ENCODE peak calls at places on chromosomes 2 and 18, in seven cellular contexts. One of them, this sample, is unnamed.

GRCh38 chr2:216802516-216803265 is 57.2 kb downstream of the TNP1 start:
- DNase-seq in IMR-90: no peak
- DNase-seq in H9: no peak
- DNase-seq in H1: no peak
- DNase-seq in trophoblast cell: no peak
- DNase-seq in neuronal stem cell: no peak
- DNase-seq in mesenchymal stem cell: no peak
- DNase-seq in this sample: no peak

GRCh38 chr2:200494048-200494447 is 15.8 kb downstream of the KCTD18 start:
- DNase-seq in IMR-90: no peak
- DNase-seq in H9: no peak
- DNase-seq in H1: no peak
- DNase-seq in trophoblast cell: no peak
- DNase-seq in neuronal stem cell: no peak
- DNase-seq in mesenchymal stem cell: no peak
- DNase-seq in this sample: no peak

GRCh38 chr2:43121915-43122314 is 104.5 kb downstream of the ZFP36L2 start:
- DNase-seq in IMR-90: no peak
- DNase-seq in H9: no peak
- DNase-seq in H1: no peak
- DNase-seq in trophoblast cell: no peak
- DNase-seq in neuronal stem cell: no peak
- DNase-seq in mesenchymal stem cell: no peak
- DNase-seq in this sample: no peak

GRCh38 chr2:235614900-235615712 is 121.3 kb downstream of the AGAP1 start:
- DNase-seq in IMR-90: peak
- DNase-seq in H9: no peak
- DNase-seq in H1: no peak
- DNase-seq in trophoblast cell: no peak
- DNase-seq in neuronal stem cell: no peak
- DNase-seq in mesenchymal stem cell: peak
- DNase-seq in this sample: no peak

GRCh38 chr2:36530178-36530982 is 67.6 kb downstream of the FEZ2 start:
- DNase-seq in IMR-90: peak
- DNase-seq in H9: no peak
- DNase-seq in H1: no peak
- DNase-seq in trophoblast cell: peak
- DNase-seq in neuronal stem cell: no peak
- DNase-seq in mesenchymal stem cell: peak
- DNase-seq in this sample: no peak

GRCh38 chr2:241702155-241702404 is 241 bp downstream of the ING5 start:
- DNase-seq in IMR-90: peak
- DNase-seq in H9: no peak
- DNase-seq in H1: peak
- DNase-seq in trophoblast cell: peak
- DNase-seq in neuronal stem cell: no peak
- DNase-seq in mesenchymal stem cell: peak
- DNase-seq in this sample: no peak

GRCh38 chr2:152743004-152743403 is 24.6 kb downstream of the ARL6IP6 start:
- DNase-seq in IMR-90: no peak
- DNase-seq in H9: no peak
- DNase-seq in H1: no peak
- DNase-seq in trophoblast cell: peak
- DNase-seq in neuronal stem cell: no peak
- DNase-seq in mesenchymal stem cell: no peak
- DNase-seq in this sample: peak

GRCh38 chr2:20451346-20451745 is 4.5 kb downstream of the RHOB start:
- DNase-seq in IMR-90: peak
- DNase-seq in H9: no peak
- DNase-seq in H1: no peak
- DNase-seq in trophoblast cell: peak
- DNase-seq in neuronal stem cell: no peak
- DNase-seq in mesenchymal stem cell: peak
- DNase-seq in this sample: no peak

GRCh38 chr18:74375999-74376398 is 60.4 kb downstream of the C18orf63 start:
- DNase-seq in IMR-90: peak
- DNase-seq in H9: no peak
- DNase-seq in H1: no peak
- DNase-seq in trophoblast cell: no peak
- DNase-seq in neuronal stem cell: no peak
- DNase-seq in mesenchymal stem cell: no peak
- DNase-seq in this sample: no peak

GRCh38 chr2:236636261-236636660 is 66.6 kb downstream of the ACKR3 start:
- DNase-seq in IMR-90: no peak
- DNase-seq in H9: peak
- DNase-seq in H1: no peak
- DNase-seq in trophoblast cell: no peak
- DNase-seq in neuronal stem cell: no peak
- DNase-seq in mesenchymal stem cell: no peak
- DNase-seq in this sample: no peak

GRCh38 chr2:56456791-56457190 is 273.0 kb downstream of the CCDC85A start:
- DNase-seq in IMR-90: no peak
- DNase-seq in H9: no peak
- DNase-seq in H1: no peak
- DNase-seq in trophoblast cell: no peak
- DNase-seq in neuronal stem cell: no peak
- DNase-seq in mesenchymal stem cell: no peak
- DNase-seq in this sample: no peak

GRCh38 chr2:50529600-50530218 is 502.2 kb downstream of the NRXN1 start:
- DNase-seq in IMR-90: peak
- DNase-seq in H9: no peak
- DNase-seq in H1: no peak
- DNase-seq in trophoblast cell: peak
- DNase-seq in neuronal stem cell: peak
- DNase-seq in mesenchymal stem cell: peak
- DNase-seq in this sample: peak

GRCh38 chr2:109683452-109683851 is 69.3 kb downstream of the SOWAHC start:
- DNase-seq in IMR-90: no peak
- DNase-seq in H9: no peak
- DNase-seq in H1: no peak
- DNase-seq in trophoblast cell: no peak
- DNase-seq in neuronal stem cell: no peak
- DNase-seq in mesenchymal stem cell: no peak
- DNase-seq in this sample: no peak

GRCh38 chr2:187502467-187502866 is 51.8 kb downstream of the TFPI start:
- DNase-seq in IMR-90: no peak
- DNase-seq in H9: no peak
- DNase-seq in H1: no peak
- DNase-seq in trophoblast cell: no peak
- DNase-seq in neuronal stem cell: no peak
- DNase-seq in mesenchymal stem cell: no peak
- DNase-seq in this sample: no peak

GRCh38 chr18:49851624-49852023 is 38.3 kb upstream of the ACAA2 start:
- DNase-seq in IMR-90: no peak
- DNase-seq in H9: no peak
- DNase-seq in H1: no peak
- DNase-seq in trophoblast cell: no peak
- DNase-seq in neuronal stem cell: no peak
- DNase-seq in mesenchymal stem cell: peak
- DNase-seq in this sample: no peak

GRCh38 chr2:170115501-170116229 is 62.3 kb upstream of the MYO3B start:
- DNase-seq in IMR-90: no peak
- DNase-seq in H9: no peak
- DNase-seq in H1: no peak
- DNase-seq in trophoblast cell: peak
- DNase-seq in neuronal stem cell: no peak
- DNase-seq in mesenchymal stem cell: no peak
- DNase-seq in this sample: no peak

GRCh38 chr2:197209742-197210408 is 100.7 kb downstream of the ANKRD44 start:
- DNase-seq in IMR-90: no peak
- DNase-seq in H9: no peak
- DNase-seq in H1: no peak
- DNase-seq in trophoblast cell: peak
- DNase-seq in neuronal stem cell: no peak
- DNase-seq in mesenchymal stem cell: no peak
- DNase-seq in this sample: peak

GRCh38 chr2:29066271-29066860 is 8.0 kb downstream of the PCARE start:
- DNase-seq in IMR-90: peak
- DNase-seq in H9: no peak
- DNase-seq in H1: no peak
- DNase-seq in trophoblast cell: peak
- DNase-seq in neuronal stem cell: no peak
- DNase-seq in mesenchymal stem cell: peak
- DNase-seq in this sample: no peak

GRCh38 chr2:233424028-233424951 is 70.0 kb downstream of the DGKD start:
- DNase-seq in IMR-90: no peak
- DNase-seq in H9: no peak
- DNase-seq in H1: peak
- DNase-seq in trophoblast cell: no peak
- DNase-seq in neuronal stem cell: no peak
- DNase-seq in mesenchymal stem cell: no peak
- DNase-seq in this sample: no peak

DNA sequence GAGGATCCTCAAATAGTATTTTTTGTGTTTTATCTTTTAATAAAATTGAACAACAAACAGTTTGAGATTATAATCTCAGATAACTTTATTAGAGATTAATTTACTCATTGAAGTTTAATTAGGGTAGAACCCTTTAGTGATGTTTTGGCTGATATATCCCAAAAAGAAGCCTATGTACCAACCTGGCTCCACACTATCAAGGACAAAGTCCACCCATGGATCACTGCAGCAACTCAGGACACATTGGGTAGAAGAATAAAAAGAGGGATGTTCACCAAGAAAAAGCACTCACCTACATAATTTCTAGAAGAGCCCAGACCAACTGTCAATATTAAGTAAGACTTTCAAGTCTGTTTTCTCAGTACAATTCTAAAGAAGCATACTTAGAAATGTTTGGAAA is 112.9 kb downstream of the EXOC6B start:
- DNase-seq in IMR-90: no peak
- DNase-seq in H9: no peak
- DNase-seq in H1: no peak
- DNase-seq in trophoblast cell: no peak
- DNase-seq in neuronal stem cell: no peak
- DNase-seq in mesenchymal stem cell: no peak
- DNase-seq in this sample: no peak
- H2BK120ac ChIP-seq in IMR-90: no peak
- H2BK120ac ChIP-seq in H9: no peak
- H2BK120ac ChIP-seq in H1: no peak
- H2BK120ac ChIP-seq in trophoblast cell: no peak
- H2BK120ac ChIP-seq in neuronal stem cell: no peak
- H2BK120ac ChIP-seq in mesenchymal stem cell: no peak
- H2BK120ac ChIP-seq in this sample: no peak

GRCh38 chr2:230267059-230267458 is 41.5 kb downstream of the SP140 start:
- DNase-seq in IMR-90: no peak
- DNase-seq in H9: no peak
- DNase-seq in H1: no peak
- DNase-seq in trophoblast cell: no peak
- DNase-seq in neuronal stem cell: no peak
- DNase-seq in mesenchymal stem cell: no peak
- DNase-seq in this sample: no peak
- H2BK120ac ChIP-seq in IMR-90: no peak
- H2BK120ac ChIP-seq in H9: no peak
- H2BK120ac ChIP-seq in H1: no peak
- H2BK120ac ChIP-seq in trophoblast cell: no peak
- H2BK120ac ChIP-seq in neuronal stem cell: no peak
- H2BK120ac ChIP-seq in mesenchymal stem cell: no peak
- H2BK120ac ChIP-seq in this sample: no peak

GRCh38 chr2:55268907-55269611 is at the start of gene MTIF2:
- DNase-seq in IMR-90: peak
- DNase-seq in H9: peak
- DNase-seq in H1: peak
- DNase-seq in trophoblast cell: peak
- DNase-seq in neuronal stem cell: peak
- DNase-seq in mesenchymal stem cell: peak
- DNase-seq in this sample: peak

DNA sequence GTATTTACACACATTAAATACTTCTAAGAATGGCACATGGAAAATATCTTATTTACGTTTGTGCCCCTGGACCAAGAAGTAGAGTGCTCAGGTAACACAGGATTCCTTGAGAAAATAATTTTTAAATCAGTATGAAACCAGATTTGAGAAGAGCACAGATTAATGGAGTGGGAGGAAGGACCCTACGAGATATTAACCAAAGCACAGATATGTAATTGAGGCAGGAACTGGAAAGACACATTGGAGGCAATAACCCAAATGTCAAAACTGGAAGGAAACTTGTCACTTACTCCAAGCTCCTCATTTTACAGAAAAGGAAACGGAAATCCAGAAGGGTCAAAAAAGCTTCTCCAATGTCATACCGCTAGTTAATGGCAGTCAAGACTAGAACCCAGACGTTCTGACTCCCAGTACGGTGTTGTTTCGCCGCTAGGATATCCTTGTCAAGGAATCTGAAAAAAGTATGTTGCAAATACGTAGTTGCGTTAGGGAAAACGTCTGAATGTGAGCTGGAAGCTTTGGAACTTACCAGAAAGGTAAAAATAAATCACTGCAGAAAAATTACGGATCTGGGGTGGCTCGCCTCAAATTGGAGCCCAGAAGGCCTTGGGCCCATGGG is 634 bp downstream of the MTIF2 start:
- DNase-seq in IMR-90: no peak
- DNase-seq in H9: no peak
- DNase-seq in H1: no peak
- DNase-seq in trophoblast cell: no peak
- DNase-seq in neuronal stem cell: no peak
- DNase-seq in mesenchymal stem cell: no peak
- DNase-seq in this sample: no peak
- H2BK120ac ChIP-seq in IMR-90: no peak
- H2BK120ac ChIP-seq in H9: no peak
- H2BK120ac ChIP-seq in H1: no peak
- H2BK120ac ChIP-seq in trophoblast cell: peak
- H2BK120ac ChIP-seq in neuronal stem cell: no peak
- H2BK120ac ChIP-seq in mesenchymal stem cell: no peak
- H2BK120ac ChIP-seq in this sample: no peak

GRCh38 chr2:129331638-129332037 is 647.8 kb upstream of the RAB6C start:
- DNase-seq in IMR-90: no peak
- DNase-seq in H9: peak
- DNase-seq in H1: peak
- DNase-seq in trophoblast cell: no peak
- DNase-seq in neuronal stem cell: no peak
- DNase-seq in mesenchymal stem cell: no peak
- DNase-seq in this sample: peak

GRCh38 chr2:129337076-129337475 is 642.4 kb upstream of the RAB6C start:
- DNase-seq in IMR-90: no peak
- DNase-seq in H9: no peak
- DNase-seq in H1: no peak
- DNase-seq in trophoblast cell: peak
- DNase-seq in neuronal stem cell: no peak
- DNase-seq in mesenchymal stem cell: no peak
- DNase-seq in this sample: no peak

GRCh38 chr2:129336276-129336675 is 643.2 kb upstream of the RAB6C start:
- DNase-seq in IMR-90: no peak
- DNase-seq in H9: no peak
- DNase-seq in H1: no peak
- DNase-seq in trophoblast cell: no peak
- DNase-seq in neuronal stem cell: no peak
- DNase-seq in mesenchymal stem cell: no peak
- DNase-seq in this sample: no peak

GRCh38 chr2:129334696-129335095 is 644.8 kb upstream of the RAB6C start:
- DNase-seq in IMR-90: no peak
- DNase-seq in H9: no peak
- DNase-seq in H1: no peak
- DNase-seq in trophoblast cell: no peak
- DNase-seq in neuronal stem cell: no peak
- DNase-seq in mesenchymal stem cell: no peak
- DNase-seq in this sample: no peak

DNA sequence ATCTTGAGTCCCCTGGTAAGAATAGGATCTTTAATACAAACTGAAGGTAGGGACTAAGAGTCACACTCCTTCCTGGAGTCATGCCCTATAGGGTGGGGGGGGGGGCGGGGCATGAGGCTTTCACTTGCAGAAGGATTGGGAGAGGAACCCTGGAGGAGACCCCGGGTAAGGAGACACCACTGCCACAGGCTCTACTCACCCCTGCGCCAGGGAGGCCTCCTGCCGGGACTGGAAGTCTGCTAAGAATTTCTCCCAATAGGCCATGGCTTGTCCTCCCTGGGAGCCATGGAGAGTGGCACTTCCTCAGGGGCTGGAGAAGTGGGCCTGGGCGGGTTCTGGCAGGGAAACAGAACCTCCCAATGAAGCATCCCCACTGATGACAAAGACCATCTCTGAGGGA is 645.3 kb upstream of the RAB6C start:
- DNase-seq in IMR-90: no peak
- DNase-seq in H9: peak
- DNase-seq in H1: no peak
- DNase-seq in trophoblast cell: no peak
- DNase-seq in neuronal stem cell: no peak
- DNase-seq in mesenchymal stem cell: no peak
- DNase-seq in this sample: no peak
- H2BK120ac ChIP-seq in IMR-90: no peak
- H2BK120ac ChIP-seq in H9: no peak
- H2BK120ac ChIP-seq in H1: no peak
- H2BK120ac ChIP-seq in trophoblast cell: no peak
- H2BK120ac ChIP-seq in neuronal stem cell: no peak
- H2BK120ac ChIP-seq in mesenchymal stem cell: no peak
- H2BK120ac ChIP-seq in this sample: no peak